ENCODE peak calls at places on chromosomes 11 and 22, in four cellular contexts. V is stimulated activated CD8-positive, alpha-beta memory T cell treated with anti-CD3 and anti-CD28 coated beads, Interleukin-4, amount 100 ng/mL, for 48 hours; R is adrenal gland; D is SW480. T is an unnamed sample.

GRCh38 chr11:76201056-76201455 is 5.2 kb downstream of the WNT11 start:
- DNase-seq in R (no peak), V (no peak), D (no peak), T (no peak)

GRCh38 chr11:8805256-8805655 is 105.7 kb upstream of the AKIP1 start:
- DNase-seq in R (no peak), V (no peak), D (no peak), T (no peak)

GRCh38 chr22:43998865-43999264 is 25.2 kb upstream of the PARVB start:
- DNase-seq in R (no peak), D (no peak), V (no peak), T (no peak)

GRCh38 chr11:130861902-130862552 is 54.3 kb downstream of the SNX19 start:
- DNase-seq in R (peak), D (peak), V (peak), T (peak)

GRCh38 chr11:44944853-44945235 is 5.8 kb downstream of the TP53I11 start:
- DNase-seq in R (no peak), V (no peak), D (no peak), T (no peak)

GRCh38 chr11:110896358-110896757 is 184.1 kb upstream of the ARHGAP20 start:
- DNase-seq in R (peak), V (no peak), D (peak), T (no peak)

GRCh38 chr11:8090756-8091155 is 9.7 kb downstream of the TUB start:
- DNase-seq in D (no peak), R (peak), V (peak), T (peak)

GRCh38 chr22:30198152-30198845 is 48.3 kb downstream of the LIF start:
- DNase-seq in V (no peak), D (no peak), R (no peak), T (no peak)

GRCh38 chr11:44067266-44067665 is 1.2 kb downstream of the ACCS start:
- DNase-seq in D (no peak), V (no peak), R (no peak), T (no peak)